ENCODE peak calls at places on chromosomes 3 and 15, in nine cellular contexts. B, P, W, D, L, C, X, U and F are unnamed samples.

GRCh38 chr3:31880020-31880419 is 101.0 kb downstream of the OSBPL10 start:
- DNase-seq in B (no peak), P (no peak), W (no peak), D (peak; percentile 46), L (peak; percentile 21), C (no peak), X (no peak), U (no peak), F (peak; percentile 35)

GRCh38 chr3:49673131-49673714 is 928 bp upstream of the APEH start:
- DNase-seq in B (no peak), P (no peak), W (no peak), D (peak; percentile 26), L (peak; percentile 55), C (no peak), X (no peak), U (no peak), F (no peak)

GRCh38 chr3:154795582-154795981 is 284.5 kb upstream of the MME start:
- DNase-seq in B (peak; percentile 56), P (no peak), W (no peak), D (peak; percentile 94), L (no peak), C (no peak), X (no peak), U (no peak), F (peak; percentile 94)

GRCh38 chr3:138615462-138615861 is 6.9 kb downstream of the FAIM start:
- DNase-seq in B (no peak), P (no peak), W (no peak), D (no peak), L (no peak), C (no peak), X (no peak), U (no peak), F (no peak)

GRCh38 chr15:68623301-68623892 is 44.6 kb downstream of the CORO2B start:
- DNase-seq in B (no peak), P (no peak), W (no peak), D (peak; percentile 64), L (no peak), C (no peak), X (no peak), U (no peak), F (no peak)

GRCh38 chr3:32340039-32340438 is 51.6 kb upstream of the CMTM7 start:
- DNase-seq in B (peak; percentile 37), P (no peak), W (no peak), D (peak; percentile 84), L (peak; percentile 44), C (peak; percentile 26), X (no peak), U (peak; percentile 48), F (peak; percentile 64)

GRCh38 chr3:55487376-55488241 is 503 bp upstream of the WNT5A start:
- DNase-seq in B (no peak), P (peak; percentile 83), W (no peak), D (peak; percentile 86), L (peak; percentile 63), C (peak; percentile 51), X (no peak), U (no peak), F (no peak)

GRCh38 chr3:158642005-158642404 is 2.3 kb upstream of the GFM1 start:
- DNase-seq in B (no peak), P (no peak), W (no peak), D (no peak), L (no peak), C (no peak), X (no peak), U (no peak), F (no peak)

GRCh38 chr3:138395865-138396751 is 38.3 kb upstream of the ESYT3 start:
- DNase-seq in B (no peak), P (no peak), W (no peak), D (no peak), L (no peak), C (no peak), X (no peak), U (no peak), F (no peak)

GRCh38 chr3:175608351-175608750 is 749.2 kb downstream of the NAALADL2 start:
- DNase-seq in B (no peak), P (no peak), W (no peak), D (no peak), L (no peak), C (no peak), X (no peak), U (no peak), F (no peak)

GRCh38 chr15:101288905-101289513 is 6.0 kb downstream of the SNRPA1 start:
- DNase-seq in B (peak; percentile 19), P (no peak), W (no peak), D (peak; percentile 73), L (peak; percentile 57), C (no peak), X (no peak), U (no peak), F (peak; percentile 67)

GRCh38 chr3:8739757-8740508 is 6.3 kb downstream of the CAV3 start:
- DNase-seq in B (no peak), P (peak; percentile 30), W (no peak), D (peak; percentile 56), L (peak; percentile 12), C (no peak), X (no peak), U (no peak), F (peak; percentile 85)

GRCh38 chr3:29201609-29202008 is 79.3 kb upstream of the RBMS3 start:
- DNase-seq in B (no peak), P (no peak), W (no peak), D (no peak), L (no peak), C (no peak), X (no peak), U (no peak), F (no peak)

GRCh38 chr15:58494581-58494980 is 62.8 kb downstream of the LIPC start:
- DNase-seq in B (no peak), P (no peak), W (no peak), D (no peak), L (no peak), C (no peak), X (no peak), U (no peak), F (no peak)

GRCh38 chr15:39979606-39980005 is 45.7 kb downstream of the EIF2AK4 start:
- DNase-seq in B (no peak), P (no peak), W (no peak), D (peak; percentile 80), L (no peak), C (no peak), X (no peak), U (no peak), F (peak; percentile 36)

GRCh38 chr15:39974656-39975230 is 40.8 kb downstream of the EIF2AK4 start:
- DNase-seq in B (peak; percentile 37), P (no peak), W (no peak), D (no peak), L (no peak), C (no peak), X (no peak), U (peak; percentile 33), F (peak; percentile 21)

GRCh38 chr15:39976291-39977274 is 42.7 kb downstream of the EIF2AK4 start:
- DNase-seq in B (no peak), P (peak; percentile 86), W (peak; percentile 28), D (peak; percentile 51), L (no peak), C (peak; percentile 44), X (no peak), U (peak; percentile 68), F (peak; percentile 41)
- H3K4me3 ChIP-seq in B (peak overlapping the region; percentile 54), P (peak overlapping the region; percentile 57), W (peak overlapping the region; percentile 48), D (peak overlapping the region; percentile 66), L (no peak overlapping the region), C (no peak overlapping the region), X (peak overlapping the region; percentile 63), U (peak overlapping the region; percentile 43), F (peak overlapping the region; percentile 37)

DNA sequence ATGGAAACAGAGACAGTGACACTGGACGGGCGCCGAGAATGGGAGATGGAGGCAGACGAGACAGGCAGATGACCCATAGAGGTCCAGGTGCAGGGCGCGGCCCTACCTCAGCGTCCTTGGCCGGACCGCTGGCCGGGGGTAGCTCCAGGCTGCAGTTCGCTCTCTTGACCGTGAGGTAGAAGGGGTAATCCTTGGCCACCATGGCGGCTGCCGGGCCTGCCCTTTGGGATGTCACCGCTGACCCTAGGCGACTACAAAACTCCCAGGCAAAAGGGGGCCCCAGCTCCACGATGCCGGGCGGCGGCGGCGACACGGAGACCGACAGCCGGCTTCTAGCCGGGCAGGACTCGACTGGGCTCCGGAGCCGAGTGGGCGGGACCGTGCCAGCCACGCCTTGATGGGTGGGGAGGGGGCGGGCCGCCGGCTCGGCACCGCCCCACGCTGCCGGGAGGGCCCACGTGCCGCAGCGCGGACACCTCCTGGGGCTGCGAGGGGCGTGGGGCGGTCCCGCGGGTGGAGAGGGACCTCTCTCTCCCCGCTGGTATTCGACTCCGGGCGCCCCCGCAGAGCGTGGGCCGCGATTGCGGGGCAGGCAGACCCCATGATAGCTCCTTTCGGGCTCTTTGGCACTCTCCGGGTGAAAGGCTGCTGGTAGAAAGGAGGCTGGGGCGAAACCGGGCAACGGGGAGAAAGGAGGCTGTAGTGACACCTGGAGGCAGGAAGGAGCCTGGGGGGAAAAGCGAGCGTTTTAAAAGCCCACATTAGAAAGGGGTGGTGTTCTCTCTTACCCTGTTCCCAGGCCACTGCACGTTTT is at the start of gene ARHGEF3:
- DNase-seq in B (no peak), P (peak; percentile 95), W (peak; percentile 88), D (peak; percentile 74), L (peak; percentile 91), C (peak; percentile 87), X (no peak), U (peak; percentile 82), F (peak; percentile 91)
- TF ChIP-seq CTCF in B (peak; percentile 36), P (peak; percentile 52), W (no peak), D (peak; percentile 58), L (peak; percentile 72), C (peak; percentile 73), X (peak; percentile 38), U (peak; percentile 30), F (peak; percentile 44)

GRCh38 chr3:170046269-170047132 is 8.7 kb downstream of the GPR160 start:
- DNase-seq in B (no peak), P (no peak), W (no peak), D (no peak), L (no peak), C (peak; percentile 42), X (no peak), U (peak; percentile 29), F (no peak)
- H3K4me3 ChIP-seq in B (no peak overlapping the region), P (no peak overlapping the region), W (no peak overlapping the region), D (no peak overlapping the region), L (no peak overlapping the region), C (no peak overlapping the region), X (no peak overlapping the region), U (no peak overlapping the region), F (no peak overlapping the region)

GRCh38 chr3:152905631-152906030 is 70.7 kb downstream of the P2RY1 start:
- DNase-seq in B (no peak), P (no peak), W (no peak), D (no peak), L (no peak), C (no peak), X (no peak), U (no peak), F (no peak)

GRCh38 chr3:152909180-152909883 is 74.4 kb downstream of the P2RY1 start:
- DNase-seq in B (no peak), P (no peak), W (no peak), D (peak; percentile 44), L (no peak), C (peak; percentile 16), X (no peak), U (no peak), F (no peak)

GRCh38 chr3:152910966-152911365 is 76.0 kb downstream of the P2RY1 start:
- DNase-seq in B (no peak), P (no peak), W (no peak), D (no peak), L (peak; percentile 5), C (peak; percentile 15), X (no peak), U (peak; percentile 53), F (no peak)

GRCh38 chr3:152915695-152916094 is 80.8 kb downstream of the P2RY1 start:
- DNase-seq in B (no peak), P (no peak), W (no peak), D (no peak), L (no peak), C (no peak), X (no peak), U (no peak), F (no peak)

GRCh38 chr3:152910211-152910610 is 75.3 kb downstream of the P2RY1 start:
- DNase-seq in B (no peak), P (no peak), W (no peak), D (peak; percentile 10), L (peak; percentile 28), C (no peak), X (no peak), U (no peak), F (no peak)
- TF ChIP-seq CTCF in B (no peak), P (no peak), W (no peak), D (peak; percentile 15), L (peak; percentile 4), C (no peak), X (peak; percentile 63), U (no peak), F (no peak)